ENCODE peak calls at places on chromosomes 16 and 17, in five cellular contexts. Y, F, H, U and N are unnamed samples.

GRCh38 chr17:46126840-46127239 is 66.4 kb downstream of the KANSL1 start:
- DNase-seq in Y (no peak), F (no peak), H (no peak), U (no peak), N (no peak)

GRCh38 chr17:38732376-38733314 is 2.5 kb downstream of the CISD3 start:
- DNase-seq in Y (no peak), F (no peak), H (no peak), U (no peak), N (no peak)

GRCh38 chr16:75555707-75556512 is at the start of gene TMEM231:
- DNase-seq in Y (peak; percentile 99), F (peak; percentile 82), H (peak; percentile 98), U (peak; percentile 97), N (peak; percentile 97)

GRCh38 chr17:13596241-13596941 is 5.3 kb downstream of the HS3ST3A1 start:
- DNase-seq in Y (no peak), F (no peak), H (no peak), U (peak; percentile 27), N (no peak)

GRCh38 chr17:40315678-40316570 is 6.9 kb downstream of the RARA start:
- DNase-seq in Y (peak; percentile 57), F (no peak), H (no peak), U (no peak), N (peak; percentile 55)

GRCh38 chr16:15427648-15428239 is 6.6 kb upstream of the BMERB1 start:
- DNase-seq in Y (peak; percentile 66), F (peak; percentile 71), H (peak; percentile 41), U (peak; percentile 76), N (peak; percentile 11)

GRCh38 chr16:89038221-89038721 is 55.4 kb upstream of the ACSF3 start:
- DNase-seq in Y (no peak), F (no peak), H (no peak), U (no peak), N (no peak)

GRCh38 chr17:65301184-65301583 is 164.0 kb downstream of the RGS9 start:
- DNase-seq in Y (no peak), F (no peak), H (no peak), U (no peak), N (no peak)

GRCh38 chr17:75153854-75154194 is 488 bp downstream of the JPT1 start:
- DNase-seq in Y (peak; percentile 48), F (no peak), H (peak; percentile 5), U (peak; percentile 27), N (no peak)

GRCh38 chr17:29138991-29139682 is 41.1 kb downstream of the MYO18A start:
- DNase-seq in Y (peak; percentile 58), F (no peak), H (no peak), U (no peak), N (peak; percentile 82)

GRCh38 chr16:30924086-30924714 is 828 bp downstream of the FBXL19 start:
- DNase-seq in Y (peak; percentile 44), F (no peak), H (no peak), U (peak; percentile 21), N (peak; percentile 41)

GRCh38 chr17:62627904-62628603 is 584 bp downstream of the MRC2 start:
- DNase-seq in Y (peak; percentile 51), F (peak; percentile 57), H (peak; percentile 38), U (peak; percentile 82), N (peak; percentile 73)

GRCh38 chr16:1809281-1809801 is 15.8 kb upstream of the IGFALS start:
- DNase-seq in Y (no peak), F (no peak), H (no peak), U (no peak), N (no peak)

GRCh38 chr16:86272744-86273143 is 237.6 kb upstream of the FOXF1 start:
- DNase-seq in Y (no peak), F (no peak), H (no peak), U (no peak), N (no peak)

GRCh38 chr16:69351309-69352027 is at the start of gene TMED6:
- DNase-seq in Y (no peak), F (no peak), H (no peak), U (no peak), N (no peak)

GRCh38 chr17:57663326-57664070 is 81.6 kb downstream of the CCDC182 start:
- DNase-seq in Y (peak; percentile 8), F (no peak), H (no peak), U (no peak), N (no peak)

GRCh38 chr16:9437115-9437514 is 345.7 kb downstream of the HAPSTR1 start:
- DNase-seq in Y (no peak), F (no peak), H (no peak), U (no peak), N (no peak)

GRCh38 chr17:37339321-37339720 is 36.5 kb upstream of the C17orf78 start:
- DNase-seq in Y (no peak), F (no peak), H (no peak), U (no peak), N (no peak)

GRCh38 chr16:48607056-48607825 is 2.7 kb downstream of the N4BP1 start:
- DNase-seq in Y (no peak), F (no peak), H (no peak), U (peak; percentile 53), N (no peak)

GRCh38 chr16:49351119-49351518 is 22.5 kb upstream of the C16orf78 start:
- DNase-seq in Y (no peak), F (no peak), H (no peak), U (no peak), N (peak; percentile 23)